ENCODE peak calls at places on chromosomes 12 and 14, in four cellular contexts. Z is upper lobe of left lung, I is body of pancreas, Y is tibial artery. K is an unnamed sample.

GRCh38 chr12:124837958-124838803 is 25.5 kb downstream of the SCARB1 start:
- DNase-seq in I (peak), Z (no peak), Y (peak), K (peak)

GRCh38 chr14:98867146-98867545 is 404.9 kb downstream of the BCL11B start:
- DNase-seq in Z (no peak), Y (no peak), I (no peak), K (no peak)

GRCh38 chr12:91009319-91009950 is 4.7 kb upstream of the EPYC start:
- DNase-seq in I (no peak), Z (no peak), Y (no peak), K (peak)

GRCh38 chr14:104999361-104999760 is 13.8 kb downstream of the CLBA1 start:
- DNase-seq in Y (no peak), Z (no peak), I (no peak), K (no peak)

GRCh38 chr12:132731574-132731973 is 20.9 kb downstream of the PGAM5 start:
- DNase-seq in I (no peak), Z (no peak), Y (no peak), K (no peak)

GRCh38 chr12:53659609-53660008 is 16.3 kb downstream of the ATP5MC2 start:
- DNase-seq in I (no peak), Z (no peak), Y (no peak), K (peak)

GRCh38 chr12:131130311-131130911 is 176.7 kb downstream of the ADGRD1 start:
- DNase-seq in Z (peak), I (no peak), Y (no peak), K (no peak)

GRCh38 chr12:111426341-111427185 is 20.8 kb downstream of the SH2B3 start:
- DNase-seq in Z (no peak), I (no peak), Y (no peak), K (peak)

GRCh38 chr14:72850360-72850759 is 43.5 kb downstream of the DPF3 start:
- DNase-seq in I (no peak), Z (no peak), Y (no peak), K (peak)

GRCh38 chr12:54357802-54358619 is 6.3 kb downstream of the GPR84 start:
- DNase-seq in Z (no peak), I (no peak), Y (no peak), K (peak)

GRCh38 chr12:108629824-108630476 is 3.7 kb downstream of the SELPLG start:
- DNase-seq in Y (peak), I (no peak), Z (no peak), K (peak)

GRCh38 chr14:105882626-105883025 is 356.2 kb downstream of the TMEM121 start:
- DNase-seq in Y (peak), Z (peak), I (peak), K (no peak)

GRCh38 chr12:116370004-116370404 is 92.5 kb upstream of the MED13L start:
- DNase-seq in Z (no peak), Y (no peak), I (no peak), K (peak)

GRCh38 chr12:131583085-131583712 is 127.7 kb upstream of the SFSWAP start:
- DNase-seq in I (no peak), Z (no peak), Y (no peak), K (no peak)

GRCh38 chr12:57160741-57161140 is 13.3 kb upstream of the LRP1-AS start:
- DNase-seq in Z (no peak), I (no peak), Y (no peak), K (no peak)

GRCh38 chr14:22370084-22370847 is 218.8 kb downstream of the DAD1 start:
- DNase-seq in Y (peak), I (peak), Z (no peak), K (peak)

GRCh38 chr12:47686645-47687240 is 19.1 kb downstream of the RPAP3 start:
- DNase-seq in Z (no peak), I (no peak), Y (no peak), K (peak)

GRCh38 chr14:69571879-69572633 is 2.6 kb downstream of the CCDC177 start:
- DNase-seq in Z (peak), Y (no peak), I (peak), K (no peak)
- H3K4me3 ChIP-seq in Z (peak), Y (peak), I (no peak), K (no peak)

GRCh38 chr12:70839544-70839943 is 81.0 kb downstream of the PTPRR start:
- DNase-seq in Y (no peak), I (no peak), Z (no peak), K (no peak)
- TF ChIP-seq CTCF in Y (no peak), I (no peak), Z (no peak), K (no peak)

GRCh38 chr12:953776-954175 is 4.3 kb upstream of the RAD52 start:
- DNase-seq in Y (no peak), Z (no peak), I (no peak), K (peak)
- H3K4me3 ChIP-seq in Y (no peak), Z (no peak), I (no peak), K (no peak)

GRCh38 chr12:15172423-15172822 is 48.8 kb downstream of the RERG start:
- DNase-seq in Z (no peak), Y (no peak), I (no peak), K (no peak)
- TF ChIP-seq CTCF in Z (no peak), Y (no peak), I (no peak), K (no peak)

GRCh38 chr14:91327201-91327600 is 82.7 kb upstream of the GPR68 start:
- DNase-seq in Y (no peak), I (no peak), Z (no peak), K (no peak)
- H3K4me3 ChIP-seq in Y (no peak), I (no peak), Z (no peak), K (no peak)

K was measured in fibroblast of mammary gland.